ENCODE peak calls at places on chromosomes 7 and 10, in four cellular contexts. Y is K562, Q is GM12878, A is H1. D is an unnamed sample.

GRCh38 chr10:123882177-123882576 is 9.4 kb downstream of the CPXM2 start:
- DNase-seq in Y (no peak), Q (no peak), A (no peak), D (no peak)

GRCh38 chr10:92590623-92591549 is 2.0 kb upstream of the KIF11 start:
- DNase-seq in Y (peak; percentile 51), Q (no peak), A (peak; percentile 27), D (peak; percentile 72)

GRCh38 chr10:99612167-99612831 is 7.9 kb downstream of the SLC25A28 start:
- DNase-seq in Y (peak; percentile 55), Q (no peak), A (no peak), D (peak; percentile 63)

GRCh38 chr10:43211431-43212042 is 55.3 kb downstream of the RASGEF1A start:
- DNase-seq in Y (no peak), Q (no peak), A (no peak), D (no peak)

GRCh38 chr7:40239755-40240303 is 105.0 kb downstream of the SUGCT start:
- DNase-seq in Y (no peak), Q (no peak), A (no peak), D (no peak)

GRCh38 chr7:98902523-98902922 is 24.2 kb downstream of the TRRAP start:
- DNase-seq in Y (no peak), Q (no peak), A (no peak), D (no peak)

GRCh38 chr10:62610649-62611229 is 193.8 kb upstream of the ADO start:
- DNase-seq in Y (peak; percentile 56), Q (no peak), A (peak; percentile 47), D (peak; percentile 35)

GRCh38 chr7:14504134-14504533 is 398.4 kb downstream of the DGKB start:
- DNase-seq in Y (no peak), Q (no peak), A (no peak), D (no peak)

GRCh38 chr7:118349604-118350003 is 125.1 kb downstream of the ANKRD7 start:
- DNase-seq in Y (no peak), Q (no peak), A (no peak), D (no peak)

GRCh38 chr7:122307228-122307619 is 2.7 kb upstream of the FEZF1 start:
- DNase-seq in Y (no peak), Q (no peak), A (no peak), D (no peak)

GRCh38 chr10:75009426-75009825 is 102.0 kb upstream of the SAMD8 start:
- DNase-seq in Y (no peak), Q (no peak), A (no peak), D (no peak)

GRCh38 chr10:30863516-30864210 is 168.0 kb downstream of the ZNF438 start:
- DNase-seq in Y (no peak), Q (no peak), A (no peak), D (no peak)

GRCh38 chr7:84100866-84101265 is 93.7 kb downstream of the SEMA3A start:
- DNase-seq in Y (peak; percentile 7), Q (no peak), A (no peak), D (no peak)

GRCh38 chr7:15687645-15688025 is 1.2 kb upstream of the MEOX2 start:
- DNase-seq in Y (no peak), Q (no peak), A (no peak), D (no peak)

GRCh38 chr7:157604661-157605381 is 268.0 kb downstream of the DNAJB6 start:
- DNase-seq in Y (no peak), Q (no peak), A (no peak), D (no peak)

GRCh38 chr10:30028006-30028441 is 31.4 kb downstream of the JCAD start:
- DNase-seq in Y (no peak), Q (no peak), A (no peak), D (no peak)

GRCh38 chr10:93481931-93482834 is at the start of gene MYOF:
- DNase-seq in Y (peak; percentile 49), Q (peak; percentile 50), A (no peak), D (peak; percentile 59)

GRCh38 chr10:44006826-44007225 is 358.1 kb upstream of the ZNF32 start:
- DNase-seq in Y (no peak), Q (no peak), A (no peak), D (no peak)

GRCh38 chr7:143329471-143330170 is 13.7 kb downstream of the CLCN1 start:
- DNase-seq in Y (no peak), Q (no peak), A (no peak), D (no peak)

GRCh38 chr7:28573751-28574295 is 161.5 kb downstream of the CREB5 start:
- DNase-seq in Y (no peak), Q (no peak), A (no peak), D (no peak)

GRCh38 chr7:42237891-42238531 is 1.0 kb upstream of the GLI3 start:
- DNase-seq in Y (peak; percentile 62), Q (no peak), A (no peak), D (no peak)

GRCh38 chr10:95382174-95382573 is 91.4 kb upstream of the PDLIM1 start:
- DNase-seq in Y (no peak), Q (no peak), A (no peak), D (no peak)

GRCh38 chr10:95384011-95384704 is 93.4 kb upstream of the PDLIM1 start:
- DNase-seq in Y (no peak), Q (no peak), A (no peak), D (no peak)

GRCh38 chr10:95377950-95378349 is 87.1 kb upstream of the PDLIM1 start:
- DNase-seq in Y (no peak), Q (no peak), A (no peak), D (no peak)

GRCh38 chr10:95387383-95387782 is 96.6 kb upstream of the PDLIM1 start:
- DNase-seq in Y (no peak), Q (no peak), A (no peak), D (no peak)

DNA sequence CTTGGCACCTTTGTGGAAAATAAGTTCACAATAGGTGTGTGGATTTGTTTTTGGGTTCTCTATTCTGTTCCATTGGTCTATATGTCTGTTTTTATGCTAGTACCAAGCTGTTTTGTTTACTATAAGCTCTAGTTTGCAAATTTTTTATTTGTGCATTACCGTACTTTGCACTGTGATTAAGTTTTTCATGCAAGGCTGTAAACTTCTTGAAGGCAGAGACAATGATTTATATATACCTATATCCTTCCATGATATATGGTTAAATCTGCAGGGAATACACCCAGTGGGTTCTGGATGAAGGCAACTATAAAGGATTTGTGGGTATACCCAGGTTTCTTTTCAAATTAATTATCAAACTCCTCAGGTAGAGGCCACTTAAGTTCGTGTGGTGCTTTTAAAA is 91.8 kb upstream of the PDLIM1 start:
- DNase-seq in Y (no peak), Q (no peak), A (no peak), D (no peak)
- TF ChIP-seq CREB1 in Y (no peak), Q (no peak), A (no peak), D (no peak)

GRCh38 chr10:58921366-58921947 is 255.0 kb upstream of the PHYHIPL start:
- DNase-seq in Y (no peak), Q (no peak), A (no peak), D (no peak)
- TF ChIP-seq HDAC6 in Y (no peak), Q (no peak), A (no peak), D (no peak)

GRCh38 chr10:47311193-47311899 is 10.9 kb upstream of the GDF2 start:
- DNase-seq in Y (peak; percentile 58), Q (no peak), A (no peak), D (no peak)

GRCh38 chr10:47314416-47314970 is 7.8 kb upstream of the GDF2 start:
- DNase-seq in Y (no peak), Q (no peak), A (no peak), D (no peak)

GRCh38 chr10:47310090-47310505 is 10.1 kb downstream of the GDF10 start:
- DNase-seq in Y (no peak), Q (no peak), A (no peak), D (no peak)

GRCh38 chr10:47312663-47312995 is 9.6 kb upstream of the GDF2 start:
- DNase-seq in Y (no peak), Q (no peak), A (no peak), D (no peak)

GRCh38 chr10:47311900-47312662 is 10.2 kb upstream of the GDF2 start:
- DNase-seq in Y (peak; percentile 79), Q (peak; percentile 7), A (peak; percentile 59), D (peak; percentile 48)
- H2AFZ ChIP-seq in Y (peak overlapping the region; percentile 6), Q (no peak overlapping the region), A (peak overlapping the region; percentile 99), D (no peak overlapping the region)

GRCh38 chr10:71985542-71986250 is 21.5 kb downstream of the CHST3 start:
- DNase-seq in Y (no peak), Q (peak; percentile 73), A (no peak), D (no peak)
- TF ChIP-seq CREB1 in Y (no peak), Q (peak; percentile 51), A (no peak), D (no peak)

GRCh38 chr7:70710011-70710480 is 421.9 kb upstream of the GALNT17 start:
- DNase-seq in Y (no peak), Q (peak; percentile 73), A (no peak), D (no peak)
- TF ChIP-seq HDAC6 in Y (no peak), Q (no peak), A (no peak), D (no peak)

DNA sequence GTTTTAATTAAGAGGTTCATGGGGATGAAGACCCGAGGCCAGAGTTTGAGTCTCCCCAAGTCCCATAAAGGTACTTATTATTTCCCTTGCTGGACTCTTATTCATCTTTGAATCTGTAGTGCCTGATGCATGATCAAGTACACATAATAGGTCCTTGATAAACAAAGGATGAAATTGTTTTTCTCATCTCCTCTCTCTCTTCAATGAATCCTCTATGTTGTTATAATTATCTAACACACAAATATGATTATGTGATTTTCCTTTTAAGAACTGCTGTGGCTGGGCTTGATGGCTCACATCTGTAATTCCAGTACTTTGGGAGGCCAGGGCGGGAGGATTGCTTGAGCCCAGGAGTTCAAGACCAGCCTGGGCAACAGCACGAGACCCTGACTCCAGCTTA is 117.7 kb downstream of the BAMBI start:
- DNase-seq in Y (no peak), Q (no peak), A (no peak), D (no peak)
- H2AFZ ChIP-seq in Y (peak overlapping the region; percentile 21), Q (no peak overlapping the region), A (no peak overlapping the region), D (no peak overlapping the region)

GRCh38 chr7:116180302-116180701 is 30.0 kb upstream of the TES start:
- DNase-seq in Y (peak; percentile 48), Q (no peak), A (no peak), D (peak; percentile 31)
- TF ChIP-seq CREB1 in Y (no peak), Q (no peak), A (no peak), D (no peak)

D was measured in HepG2.